ENCODE peak calls at places on chromosome 10, in eight cellular contexts. One of them, this sample, is unnamed.
A peak's percentile ranks its signal among the peaks of the same experiment; 100 is the strongest.

GRCh38 chr10:1739751-1740150 is 2.4 kb upstream of the ADARB2 start:
- DNase-seq in NAMALWA: no peak
- DNase-seq in A172: no peak
- DNase-seq in left cardiac atrium: no peak
- DNase-seq in HCEC 1CT: no peak
- DNase-seq in stimulated activated CD4-positive, alpha-beta T cell treated with anti-CD3 and anti-CD28 coated beads, Interleukin-2, amount 100 ng/mL, for 4 hours: no peak
- DNase-seq in brain microvascular endothelial cell: no peak
- DNase-seq in stimulated activated CD8-positive, alpha-beta memory T cell treated with anti-CD3 and anti-CD28 coated beads, Interleukin-12 subunit alpha, Interleukin-12 subunit beta, amount 100 ng/mL, for 4 hours: no peak
- DNase-seq in this sample: no peak

GRCh38 chr10:129959544-129960492 is 4.3 kb downstream of the EBF3 start:
- DNase-seq in NAMALWA: no peak
- DNase-seq in A172: no peak
- DNase-seq in left cardiac atrium: no peak
- DNase-seq in HCEC 1CT: no peak
- DNase-seq in stimulated activated CD4-positive, alpha-beta T cell treated with anti-CD3 and anti-CD28 coated beads, Interleukin-2, amount 100 ng/mL, for 4 hours: no peak
- DNase-seq in brain microvascular endothelial cell: no peak
- DNase-seq in stimulated activated CD8-positive, alpha-beta memory T cell treated with anti-CD3 and anti-CD28 coated beads, Interleukin-12 subunit alpha, Interleukin-12 subunit beta, amount 100 ng/mL, for 4 hours: no peak
- DNase-seq in this sample: no peak

GRCh38 chr10:1529806-1530413 is 207.4 kb downstream of the ADARB2 start:
- DNase-seq in NAMALWA: no peak
- DNase-seq in A172: no peak
- DNase-seq in left cardiac atrium: no peak
- DNase-seq in HCEC 1CT: no peak
- DNase-seq in stimulated activated CD4-positive, alpha-beta T cell treated with anti-CD3 and anti-CD28 coated beads, Interleukin-2, amount 100 ng/mL, for 4 hours: no peak
- DNase-seq in brain microvascular endothelial cell: no peak
- DNase-seq in stimulated activated CD8-positive, alpha-beta memory T cell treated with anti-CD3 and anti-CD28 coated beads, Interleukin-12 subunit alpha, Interleukin-12 subunit beta, amount 100 ng/mL, for 4 hours: no peak
- DNase-seq in this sample: no peak

GRCh38 chr10:11612004-11613001 is 853 bp upstream of the USP6NL start:
- DNase-seq in NAMALWA: peak; percentile 53
- DNase-seq in A172: peak; percentile 4
- DNase-seq in left cardiac atrium: no peak
- DNase-seq in HCEC 1CT: no peak
- DNase-seq in stimulated activated CD4-positive, alpha-beta T cell treated with anti-CD3 and anti-CD28 coated beads, Interleukin-2, amount 100 ng/mL, for 4 hours: no peak
- DNase-seq in brain microvascular endothelial cell: no peak
- DNase-seq in stimulated activated CD8-positive, alpha-beta memory T cell treated with anti-CD3 and anti-CD28 coated beads, Interleukin-12 subunit alpha, Interleukin-12 subunit beta, amount 100 ng/mL, for 4 hours: no peak
- DNase-seq in this sample: no peak

GRCh38 chr10:72682626-72683025 is 9.3 kb upstream of the MCU start:
- DNase-seq in NAMALWA: no peak
- DNase-seq in A172: peak; percentile 45
- DNase-seq in left cardiac atrium: no peak
- DNase-seq in HCEC 1CT: no peak
- DNase-seq in stimulated activated CD4-positive, alpha-beta T cell treated with anti-CD3 and anti-CD28 coated beads, Interleukin-2, amount 100 ng/mL, for 4 hours: no peak
- DNase-seq in brain microvascular endothelial cell: no peak
- DNase-seq in stimulated activated CD8-positive, alpha-beta memory T cell treated with anti-CD3 and anti-CD28 coated beads, Interleukin-12 subunit alpha, Interleukin-12 subunit beta, amount 100 ng/mL, for 4 hours: no peak
- DNase-seq in this sample: no peak

GRCh38 chr10:122057841-122058240 is 68.9 kb downstream of the TACC2 start:
- DNase-seq in NAMALWA: no peak
- DNase-seq in A172: no peak
- DNase-seq in left cardiac atrium: no peak
- DNase-seq in HCEC 1CT: no peak
- DNase-seq in stimulated activated CD4-positive, alpha-beta T cell treated with anti-CD3 and anti-CD28 coated beads, Interleukin-2, amount 100 ng/mL, for 4 hours: no peak
- DNase-seq in brain microvascular endothelial cell: no peak
- DNase-seq in stimulated activated CD8-positive, alpha-beta memory T cell treated with anti-CD3 and anti-CD28 coated beads, Interleukin-12 subunit alpha, Interleukin-12 subunit beta, amount 100 ng/mL, for 4 hours: no peak
- DNase-seq in this sample: no peak

GRCh38 chr10:124993728-124994451 is 52.0 kb downstream of the ZRANB1 start:
- DNase-seq in NAMALWA: no peak
- DNase-seq in A172: no peak
- DNase-seq in left cardiac atrium: peak; percentile 17
- DNase-seq in HCEC 1CT: peak; percentile 0
- DNase-seq in stimulated activated CD4-positive, alpha-beta T cell treated with anti-CD3 and anti-CD28 coated beads, Interleukin-2, amount 100 ng/mL, for 4 hours: no peak
- DNase-seq in brain microvascular endothelial cell: no peak
- DNase-seq in stimulated activated CD8-positive, alpha-beta memory T cell treated with anti-CD3 and anti-CD28 coated beads, Interleukin-12 subunit alpha, Interleukin-12 subunit beta, amount 100 ng/mL, for 4 hours: no peak
- DNase-seq in this sample: no peak

GRCh38 chr10:79127151-79127961 is 58.6 kb downstream of the ZMIZ1 start:
- DNase-seq in NAMALWA: no peak
- DNase-seq in A172: peak; percentile 83
- DNase-seq in left cardiac atrium: peak; percentile 83
- DNase-seq in HCEC 1CT: peak; percentile 65
- DNase-seq in stimulated activated CD4-positive, alpha-beta T cell treated with anti-CD3 and anti-CD28 coated beads, Interleukin-2, amount 100 ng/mL, for 4 hours: no peak
- DNase-seq in brain microvascular endothelial cell: peak; percentile 87
- DNase-seq in stimulated activated CD8-positive, alpha-beta memory T cell treated with anti-CD3 and anti-CD28 coated beads, Interleukin-12 subunit alpha, Interleukin-12 subunit beta, amount 100 ng/mL, for 4 hours: no peak
- DNase-seq in this sample: peak; percentile 92

GRCh38 chr10:66752714-66753113 is 173.1 kb upstream of the LRRTM3 start:
- DNase-seq in NAMALWA: no peak
- DNase-seq in A172: peak; percentile 27
- DNase-seq in left cardiac atrium: no peak
- DNase-seq in HCEC 1CT: no peak
- DNase-seq in stimulated activated CD4-positive, alpha-beta T cell treated with anti-CD3 and anti-CD28 coated beads, Interleukin-2, amount 100 ng/mL, for 4 hours: no peak
- DNase-seq in brain microvascular endothelial cell: peak; percentile 17
- DNase-seq in stimulated activated CD8-positive, alpha-beta memory T cell treated with anti-CD3 and anti-CD28 coated beads, Interleukin-12 subunit alpha, Interleukin-12 subunit beta, amount 100 ng/mL, for 4 hours: no peak
- DNase-seq in this sample: peak; percentile 74

GRCh38 chr10:132836832-132837540 is 51.0 kb upstream of the NKX6-2 start:
- DNase-seq in NAMALWA: peak; percentile 55
- DNase-seq in A172: peak; percentile 4
- DNase-seq in left cardiac atrium: no peak
- DNase-seq in HCEC 1CT: no peak
- DNase-seq in stimulated activated CD4-positive, alpha-beta T cell treated with anti-CD3 and anti-CD28 coated beads, Interleukin-2, amount 100 ng/mL, for 4 hours: peak; percentile 17
- DNase-seq in brain microvascular endothelial cell: no peak
- DNase-seq in stimulated activated CD8-positive, alpha-beta memory T cell treated with anti-CD3 and anti-CD28 coated beads, Interleukin-12 subunit alpha, Interleukin-12 subunit beta, amount 100 ng/mL, for 4 hours: no peak
- DNase-seq in this sample: no peak

GRCh38 chr10:131396108-131397010 is 84.8 kb upstream of the TCERG1L start:
- DNase-seq in NAMALWA: no peak
- DNase-seq in A172: no peak
- DNase-seq in left cardiac atrium: no peak
- DNase-seq in HCEC 1CT: no peak
- DNase-seq in stimulated activated CD4-positive, alpha-beta T cell treated with anti-CD3 and anti-CD28 coated beads, Interleukin-2, amount 100 ng/mL, for 4 hours: no peak
- DNase-seq in brain microvascular endothelial cell: no peak
- DNase-seq in stimulated activated CD8-positive, alpha-beta memory T cell treated with anti-CD3 and anti-CD28 coated beads, Interleukin-12 subunit alpha, Interleukin-12 subunit beta, amount 100 ng/mL, for 4 hours: no peak
- DNase-seq in this sample: no peak

GRCh38 chr10:116809528-116810500 is 39.5 kb upstream of the ENO4 start:
- DNase-seq in NAMALWA: no peak
- DNase-seq in A172: peak; percentile 52
- DNase-seq in left cardiac atrium: no peak
- DNase-seq in HCEC 1CT: no peak
- DNase-seq in stimulated activated CD4-positive, alpha-beta T cell treated with anti-CD3 and anti-CD28 coated beads, Interleukin-2, amount 100 ng/mL, for 4 hours: no peak
- DNase-seq in brain microvascular endothelial cell: no peak
- DNase-seq in stimulated activated CD8-positive, alpha-beta memory T cell treated with anti-CD3 and anti-CD28 coated beads, Interleukin-12 subunit alpha, Interleukin-12 subunit beta, amount 100 ng/mL, for 4 hours: no peak
- DNase-seq in this sample: no peak

GRCh38 chr10:42428534-42428933 is 209.8 kb downstream of the ZNF33B start:
- DNase-seq in NAMALWA: peak; percentile 39
- DNase-seq in A172: peak; percentile 8
- DNase-seq in left cardiac atrium: no peak
- DNase-seq in HCEC 1CT: no peak
- DNase-seq in stimulated activated CD4-positive, alpha-beta T cell treated with anti-CD3 and anti-CD28 coated beads, Interleukin-2, amount 100 ng/mL, for 4 hours: no peak
- DNase-seq in brain microvascular endothelial cell: no peak
- DNase-seq in stimulated activated CD8-positive, alpha-beta memory T cell treated with anti-CD3 and anti-CD28 coated beads, Interleukin-12 subunit alpha, Interleukin-12 subunit beta, amount 100 ng/mL, for 4 hours: no peak
- DNase-seq in this sample: no peak

GRCh38 chr10:117980216-117980615 is 66.5 kb downstream of the RAB11FIP2 start:
- DNase-seq in NAMALWA: no peak
- DNase-seq in A172: peak; percentile 80
- DNase-seq in left cardiac atrium: no peak
- DNase-seq in HCEC 1CT: peak; percentile 90
- DNase-seq in stimulated activated CD4-positive, alpha-beta T cell treated with anti-CD3 and anti-CD28 coated beads, Interleukin-2, amount 100 ng/mL, for 4 hours: no peak
- DNase-seq in brain microvascular endothelial cell: peak; percentile 31
- DNase-seq in stimulated activated CD8-positive, alpha-beta memory T cell treated with anti-CD3 and anti-CD28 coated beads, Interleukin-12 subunit alpha, Interleukin-12 subunit beta, amount 100 ng/mL, for 4 hours: no peak
- DNase-seq in this sample: peak; percentile 52

GRCh38 chr10:3141361-3142005 is 31.1 kb downstream of the PITRM1 start:
- DNase-seq in NAMALWA: no peak
- DNase-seq in A172: no peak
- DNase-seq in left cardiac atrium: no peak
- DNase-seq in HCEC 1CT: no peak
- DNase-seq in stimulated activated CD4-positive, alpha-beta T cell treated with anti-CD3 and anti-CD28 coated beads, Interleukin-2, amount 100 ng/mL, for 4 hours: no peak
- DNase-seq in brain microvascular endothelial cell: no peak
- DNase-seq in stimulated activated CD8-positive, alpha-beta memory T cell treated with anti-CD3 and anti-CD28 coated beads, Interleukin-12 subunit alpha, Interleukin-12 subunit beta, amount 100 ng/mL, for 4 hours: no peak
- DNase-seq in this sample: no peak

GRCh38 chr10:1274746-1275544 is 218.8 kb downstream of the WDR37 start:
- DNase-seq in NAMALWA: no peak
- DNase-seq in A172: no peak
- DNase-seq in left cardiac atrium: no peak
- DNase-seq in HCEC 1CT: no peak
- DNase-seq in stimulated activated CD4-positive, alpha-beta T cell treated with anti-CD3 and anti-CD28 coated beads, Interleukin-2, amount 100 ng/mL, for 4 hours: no peak
- DNase-seq in brain microvascular endothelial cell: no peak
- DNase-seq in stimulated activated CD8-positive, alpha-beta memory T cell treated with anti-CD3 and anti-CD28 coated beads, Interleukin-12 subunit alpha, Interleukin-12 subunit beta, amount 100 ng/mL, for 4 hours: no peak
- DNase-seq in this sample: no peak

GRCh38 chr10:129780158-129780557 is 183.9 kb downstream of the EBF3 start:
- DNase-seq in NAMALWA: no peak
- DNase-seq in A172: no peak
- DNase-seq in left cardiac atrium: no peak
- DNase-seq in HCEC 1CT: no peak
- DNase-seq in stimulated activated CD4-positive, alpha-beta T cell treated with anti-CD3 and anti-CD28 coated beads, Interleukin-2, amount 100 ng/mL, for 4 hours: no peak
- DNase-seq in brain microvascular endothelial cell: no peak
- DNase-seq in stimulated activated CD8-positive, alpha-beta memory T cell treated with anti-CD3 and anti-CD28 coated beads, Interleukin-12 subunit alpha, Interleukin-12 subunit beta, amount 100 ng/mL, for 4 hours: no peak
- DNase-seq in this sample: no peak

GRCh38 chr10:77798940-77799339 is 127.6 kb downstream of the DLG5 start:
- DNase-seq in NAMALWA: no peak
- DNase-seq in A172: no peak
- DNase-seq in left cardiac atrium: no peak
- DNase-seq in HCEC 1CT: no peak
- DNase-seq in stimulated activated CD4-positive, alpha-beta T cell treated with anti-CD3 and anti-CD28 coated beads, Interleukin-2, amount 100 ng/mL, for 4 hours: no peak
- DNase-seq in brain microvascular endothelial cell: peak; percentile 13
- DNase-seq in stimulated activated CD8-positive, alpha-beta memory T cell treated with anti-CD3 and anti-CD28 coated beads, Interleukin-12 subunit alpha, Interleukin-12 subunit beta, amount 100 ng/mL, for 4 hours: no peak
- DNase-seq in this sample: peak; percentile 52

GRCh38 chr10:62919776-62920175 is 103.6 kb upstream of the EGR2 start:
- DNase-seq in NAMALWA: no peak
- DNase-seq in A172: no peak
- DNase-seq in left cardiac atrium: no peak
- DNase-seq in HCEC 1CT: no peak
- DNase-seq in stimulated activated CD4-positive, alpha-beta T cell treated with anti-CD3 and anti-CD28 coated beads, Interleukin-2, amount 100 ng/mL, for 4 hours: no peak
- DNase-seq in brain microvascular endothelial cell: no peak
- DNase-seq in stimulated activated CD8-positive, alpha-beta memory T cell treated with anti-CD3 and anti-CD28 coated beads, Interleukin-12 subunit alpha, Interleukin-12 subunit beta, amount 100 ng/mL, for 4 hours: no peak
- DNase-seq in this sample: no peak

GRCh38 chr10:7411671-7412481 is 1.0 kb upstream of the SFMBT2 start:
- DNase-seq in NAMALWA: no peak
- DNase-seq in A172: no peak
- DNase-seq in left cardiac atrium: no peak
- DNase-seq in HCEC 1CT: no peak
- DNase-seq in stimulated activated CD4-positive, alpha-beta T cell treated with anti-CD3 and anti-CD28 coated beads, Interleukin-2, amount 100 ng/mL, for 4 hours: no peak
- DNase-seq in brain microvascular endothelial cell: no peak
- DNase-seq in stimulated activated CD8-positive, alpha-beta memory T cell treated with anti-CD3 and anti-CD28 coated beads, Interleukin-12 subunit alpha, Interleukin-12 subunit beta, amount 100 ng/mL, for 4 hours: peak; percentile 8
- DNase-seq in this sample: no peak

GRCh38 chr10:114504769-114505579 is 100.7 kb upstream of the AFAP1L2 start:
- DNase-seq in NAMALWA: no peak
- DNase-seq in A172: no peak
- DNase-seq in left cardiac atrium: peak; percentile 46
- DNase-seq in HCEC 1CT: peak; percentile 13
- DNase-seq in stimulated activated CD4-positive, alpha-beta T cell treated with anti-CD3 and anti-CD28 coated beads, Interleukin-2, amount 100 ng/mL, for 4 hours: no peak
- DNase-seq in brain microvascular endothelial cell: peak; percentile 76
- DNase-seq in stimulated activated CD8-positive, alpha-beta memory T cell treated with anti-CD3 and anti-CD28 coated beads, Interleukin-12 subunit alpha, Interleukin-12 subunit beta, amount 100 ng/mL, for 4 hours: no peak
- DNase-seq in this sample: peak; percentile 75

GRCh38 chr10:4835494-4835918 is 9.5 kb downstream of the AKR1E2 start:
- DNase-seq in NAMALWA: no peak
- DNase-seq in A172: no peak
- DNase-seq in left cardiac atrium: no peak
- DNase-seq in HCEC 1CT: no peak
- DNase-seq in stimulated activated CD4-positive, alpha-beta T cell treated with anti-CD3 and anti-CD28 coated beads, Interleukin-2, amount 100 ng/mL, for 4 hours: no peak
- DNase-seq in brain microvascular endothelial cell: no peak
- DNase-seq in stimulated activated CD8-positive, alpha-beta memory T cell treated with anti-CD3 and anti-CD28 coated beads, Interleukin-12 subunit alpha, Interleukin-12 subunit beta, amount 100 ng/mL, for 4 hours: no peak
- DNase-seq in this sample: no peak

GRCh38 chr10:72785422-72785818 is 93.5 kb downstream of the MCU start:
- DNase-seq in NAMALWA: no peak
- DNase-seq in A172: no peak
- DNase-seq in left cardiac atrium: no peak
- DNase-seq in HCEC 1CT: no peak
- DNase-seq in stimulated activated CD4-positive, alpha-beta T cell treated with anti-CD3 and anti-CD28 coated beads, Interleukin-2, amount 100 ng/mL, for 4 hours: no peak
- DNase-seq in brain microvascular endothelial cell: no peak
- DNase-seq in stimulated activated CD8-positive, alpha-beta memory T cell treated with anti-CD3 and anti-CD28 coated beads, Interleukin-12 subunit alpha, Interleukin-12 subunit beta, amount 100 ng/mL, for 4 hours: no peak
- DNase-seq in this sample: no peak

GRCh38 chr10:4270116-4270515 is 485.1 kb upstream of the KLF6 start:
- DNase-seq in NAMALWA: no peak
- DNase-seq in A172: peak; percentile 70
- DNase-seq in left cardiac atrium: no peak
- DNase-seq in HCEC 1CT: peak; percentile 87
- DNase-seq in stimulated activated CD4-positive, alpha-beta T cell treated with anti-CD3 and anti-CD28 coated beads, Interleukin-2, amount 100 ng/mL, for 4 hours: no peak
- DNase-seq in brain microvascular endothelial cell: peak; percentile 81
- DNase-seq in stimulated activated CD8-positive, alpha-beta memory T cell treated with anti-CD3 and anti-CD28 coated beads, Interleukin-12 subunit alpha, Interleukin-12 subunit beta, amount 100 ng/mL, for 4 hours: no peak
- DNase-seq in this sample: peak; percentile 74

GRCh38 chr10:93386496-93387369 is 95.4 kb downstream of the MYOF start:
- DNase-seq in NAMALWA: no peak
- DNase-seq in A172: no peak
- DNase-seq in left cardiac atrium: peak; percentile 28
- DNase-seq in HCEC 1CT: no peak
- DNase-seq in stimulated activated CD4-positive, alpha-beta T cell treated with anti-CD3 and anti-CD28 coated beads, Interleukin-2, amount 100 ng/mL, for 4 hours: no peak
- DNase-seq in brain microvascular endothelial cell: peak; percentile 25
- DNase-seq in stimulated activated CD8-positive, alpha-beta memory T cell treated with anti-CD3 and anti-CD28 coated beads, Interleukin-12 subunit alpha, Interleukin-12 subunit beta, amount 100 ng/mL, for 4 hours: no peak
- DNase-seq in this sample: peak; percentile 19